ENCODE peak calls at places on chromosomes 4 and X, in five cellular contexts. B is A549, F is HepG2, C is SK-N-SH, T is IMR-90. D is an unnamed sample.
A peak's percentile ranks its signal among the peaks of the same experiment; 100 is the strongest.

GRCh38 chrX:40093586-40093985 is 4.2 kb downstream of the BCOR start:
- DNase-seq in B (no peak), F (no peak), T (no peak), C (no peak), D (no peak)

GRCh38 chrX:124086411-124086810 is 124.9 kb downstream of the STAG2 start:
- DNase-seq in T (no peak), F (no peak), C (no peak), B (no peak), D (no peak)

GRCh38 chr4:176150283-176150682 is 45.1 kb downstream of the SPATA4 start:
- DNase-seq in T (peak; percentile 46), B (peak; percentile 18), C (peak; percentile 17), F (peak; percentile 5), D (no peak)

GRCh38 chr4:31194823-31195222 is 474.7 kb downstream of the PCDH7 start:
- DNase-seq in F (no peak), T (no peak), C (no peak), B (no peak), D (no peak)

GRCh38 chrX:101136235-101136634 is 38.2 kb downstream of the CENPI start:
- DNase-seq in F (no peak), B (no peak), C (no peak), T (peak; percentile 32), D (no peak)

GRCh38 chrX:1464282-1465131 is 11.8 kb upstream of the ASMTL start:
- DNase-seq in C (no peak), T (no peak), B (no peak), F (no peak), D (no peak)

GRCh38 chrX:24294619-24295018 is 19.2 kb downstream of the SUPT20HL2 start:
- DNase-seq in F (no peak), B (peak; percentile 7), T (no peak), C (peak; percentile 31), D (no peak)

GRCh38 chr4:130922955-130923354 is 1827.0 kb downstream of the C4orf33 start:
- DNase-seq in C (no peak), T (no peak), B (no peak), F (no peak), D (no peak)

GRCh38 chrX:20663287-20663686 is 396.6 kb upstream of the RPS6KA3 start:
- DNase-seq in T (no peak), C (no peak), F (no peak), B (no peak), D (no peak)

GRCh38 chr4:90349632-90350031 is 222.4 kb downstream of the CCSER1 start:
- DNase-seq in C (no peak), B (no peak), F (no peak), T (no peak), D (no peak)

GRCh38 chrX:100658936-100659335 is 14.9 kb downstream of the SRPX2 start:
- DNase-seq in C (no peak), B (no peak), T (no peak), F (no peak), D (no peak)

GRCh38 chr4:177118596-177118995 is 191.1 kb upstream of the NEIL3 start:
- DNase-seq in C (peak; percentile 1), T (peak; percentile 99), B (no peak), F (no peak), D (no peak)

GRCh38 chr4:36243355-36244256 is 708 bp downstream of the ARAP2 start:
- DNase-seq in F (no peak), T (peak; percentile 1), B (peak; percentile 3), C (peak; percentile 4), D (no peak)

GRCh38 chrX:150700107-150700506 is 6.9 kb downstream of the MTMR1 start:
- DNase-seq in C (no peak), T (no peak), F (no peak), B (no peak), D (no peak)

GRCh38 chrX:24245201-24245600 is 68.7 kb downstream of the SUPT20HL2 start:
- DNase-seq in T (peak; percentile 70), B (peak; percentile 61), C (no peak), F (no peak), D (no peak)

GRCh38 chr4:16140520-16141249 is 56.9 kb upstream of the PROM1 start:
- DNase-seq in T (peak; percentile 68), B (peak; percentile 32), C (no peak), F (peak; percentile 99), D (no peak)

GRCh38 chrX:15838017-15838416 is 16.6 kb downstream of the AP1S2 start:
- DNase-seq in C (peak; percentile 37), B (peak; percentile 10), T (no peak), F (peak; percentile 4), D (no peak)

GRCh38 chr4:138158746-138159297 is 83.3 kb downstream of the SLC7A11 start:
- DNase-seq in F (no peak), C (no peak), B (no peak), T (peak; percentile 91), D (no peak)

GRCh38 chrX:102899940-102900916 is 36.8 kb upstream of the RAB40AL start:
- DNase-seq in B (peak; percentile 66), C (peak; percentile 45), T (peak; percentile 74), F (peak; percentile 39), D (peak; percentile 33)

GRCh38 chr4:1416948-1417260 is 10.7 kb upstream of the NKX1-1 start:
- DNase-seq in T (no peak), F (no peak), B (no peak), C (peak; percentile 27), D (no peak)

GRCh38 chrX:67619253-67619652 is 75.4 kb downstream of the AR start:
- DNase-seq in B (peak; percentile 63), F (no peak), C (no peak), T (peak; percentile 33), D (no peak)

GRCh38 chr4:76703676-76704075 is 194.3 kb downstream of the SOWAHB start:
- DNase-seq in F (no peak), T (no peak), B (peak; percentile 31), C (no peak), D (no peak)
- TF ChIP-seq SMC3 in F (no peak), T (no peak), B (no peak), C (no peak), D (no peak)

DNA sequence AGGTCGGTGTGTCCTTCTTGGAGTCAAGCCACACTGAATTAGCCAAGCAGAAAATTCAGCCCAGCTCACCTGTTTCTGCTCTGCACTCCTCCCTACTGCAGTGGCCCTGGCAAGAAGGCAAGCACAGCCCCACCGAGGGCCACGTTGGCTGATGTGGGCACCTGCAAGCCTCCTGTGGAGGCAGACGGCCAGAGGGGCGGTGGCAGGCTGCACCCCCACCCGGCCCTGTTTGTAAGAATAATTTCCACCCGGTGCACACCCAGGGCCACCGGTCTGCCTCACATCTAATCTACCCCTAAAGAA is 18.8 kb downstream of the PPP2R2C start:
- DNase-seq in B (no peak), F (no peak), T (no peak), C (no peak), D (no peak)
- TF ChIP-seq SMC3 in B (no peak), F (no peak), T (no peak), C (no peak), D (no peak)

GRCh38 chr4:38606587-38606905 is 57.5 kb upstream of the KLF3 start:
- DNase-seq in C (no peak), T (no peak), F (no peak), B (no peak), D (no peak)

GRCh38 chr4:38614198-38614597 is 49.8 kb upstream of the KLF3 start:
- DNase-seq in C (no peak), T (peak; percentile 17), F (no peak), B (no peak), D (no peak)

GRCh38 chr4:38612996-38613395 is 51.0 kb upstream of the KLF3 start:
- DNase-seq in B (no peak), T (no peak), C (no peak), F (no peak), D (no peak)

GRCh38 chr4:38609614-38610013 is 54.4 kb upstream of the KLF3 start:
- DNase-seq in B (no peak), F (no peak), C (no peak), T (no peak), D (no peak)

GRCh38 chr4:38610844-38611550 is 53.0 kb upstream of the KLF3 start:
- DNase-seq in T (no peak), B (no peak), F (no peak), C (no peak), D (no peak)
- TF ChIP-seq SMC3 in T (no peak), B (no peak), F (no peak), C (no peak), D (no peak)

GRCh38 chrX:69761633-69762032 is 145.7 kb downstream of the EDA start:
- DNase-seq in B (no peak), C (no peak), T (no peak), F (no peak), D (no peak)

GRCh38 chrX:69762340-69762739 is 146.4 kb downstream of the EDA start:
- DNase-seq in C (no peak), F (no peak), T (no peak), B (no peak), D (no peak)

GRCh38 chrX:69759921-69760625 is 144.2 kb downstream of the EDA start:
- DNase-seq in F (no peak), C (no peak), T (no peak), B (no peak), D (no peak)
- TF ChIP-seq SMC3 in F (no peak), C (no peak), T (no peak), B (no peak), D (no peak)

DNA sequence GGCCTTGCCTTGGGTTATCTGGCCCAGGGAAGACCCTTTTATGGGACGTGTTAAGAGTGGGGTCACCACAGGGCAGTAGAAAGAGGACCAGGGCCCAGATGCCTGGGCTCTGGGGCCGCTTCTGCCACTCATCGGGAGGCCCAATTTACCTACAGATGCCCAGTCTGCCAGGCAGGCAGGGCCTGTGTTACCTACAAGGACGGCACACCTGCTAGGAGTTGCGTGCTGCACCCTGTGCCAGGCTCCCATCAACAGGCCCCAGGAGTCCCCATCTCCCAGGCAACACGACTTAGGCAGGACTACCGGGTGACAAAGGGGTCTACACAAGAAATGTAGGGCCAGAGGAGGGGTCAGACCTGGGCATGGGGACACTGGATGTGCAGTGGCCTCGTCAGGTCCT is 34.6 kb downstream of the WDR1 start:
- DNase-seq in B (no peak), F (no peak), T (no peak), C (peak; percentile 8), D (no peak)
- TF ChIP-seq SMC3 in B (no peak), F (no peak), T (no peak), C (no peak), D (no peak)